ENCODE peak calls at places on chromosomes 1 and 21, in nine cellular contexts. J is adrenal gland, Q is IMR-90, N is A673, P is endodermal cell, Z is neuronal stem cell, D is K562, R is HCT116, L is psoas muscle. F is an unnamed sample.

GRCh38 chr1:26535201-26535600 is 5.6 kb downstream of the RPS6KA1 start:
- DNase-seq in J (no peak), Q (no peak), N (no peak), P (no peak), Z (no peak), D (no peak), R (no peak), L (no peak), F (peak; percentile 85)

GRCh38 chr1:235646463-235646862 is 3.1 kb downstream of the GNG4 start:
- DNase-seq in J (no peak), Q (no peak), N (no peak), P (no peak), Z (no peak), D (no peak), R (no peak), L (no peak), F (no peak)

GRCh38 chr1:161962094-161962887 is 61.4 kb downstream of the OLFML2B start:
- DNase-seq in J (no peak), Q (peak; percentile 87), N (peak; percentile 86), P (peak; percentile 35), Z (no peak), D (no peak), R (peak; percentile 7), L (no peak), F (peak; percentile 29)

GRCh38 chr1:113074237-113074636 is 1.2 kb downstream of the LRIG2 start:
- DNase-seq in J (no peak), Q (no peak), N (peak; percentile 18), P (no peak), Z (no peak), D (no peak), R (no peak), L (no peak), F (no peak)

GRCh38 chr1:182143825-182144661 is 82.5 kb upstream of the ZNF648 start:
- DNase-seq in J (peak; percentile 51), Q (peak; percentile 45), N (no peak), P (peak; percentile 66), Z (peak; percentile 38), D (peak; percentile 24), R (no peak), L (peak; percentile 86), F (peak; percentile 81)

GRCh38 chr1:11492235-11492634 is 13.3 kb downstream of the DISP3 start:
- DNase-seq in J (no peak), Q (no peak), N (no peak), P (no peak), Z (no peak), D (no peak), R (no peak), L (no peak), F (no peak)

GRCh38 chr1:53465023-53465957 is 6.1 kb downstream of the DMRTB1 start:
- DNase-seq in J (no peak), Q (no peak), N (no peak), P (peak; percentile 47), Z (no peak), D (no peak), R (no peak), L (no peak), F (no peak)

GRCh38 chr1:45589861-45590260 is 6.0 kb downstream of the NASP start:
- DNase-seq in J (no peak), Q (no peak), N (no peak), P (no peak), Z (no peak), D (no peak), R (no peak), L (no peak), F (no peak)

GRCh38 chr1:71093938-71094337 is 13.1 kb upstream of the ZRANB2 start:
- DNase-seq in J (no peak), Q (peak; percentile 45), N (peak; percentile 38), P (no peak), Z (no peak), D (peak; percentile 15), R (no peak), L (no peak), F (no peak)

GRCh38 chr1:28928306-28928987 is 14.1 kb downstream of the EPB41 start:
- DNase-seq in J (no peak), Q (no peak), N (peak; percentile 30), P (no peak), Z (no peak), D (no peak), R (no peak), L (no peak), F (no peak)

DNA sequence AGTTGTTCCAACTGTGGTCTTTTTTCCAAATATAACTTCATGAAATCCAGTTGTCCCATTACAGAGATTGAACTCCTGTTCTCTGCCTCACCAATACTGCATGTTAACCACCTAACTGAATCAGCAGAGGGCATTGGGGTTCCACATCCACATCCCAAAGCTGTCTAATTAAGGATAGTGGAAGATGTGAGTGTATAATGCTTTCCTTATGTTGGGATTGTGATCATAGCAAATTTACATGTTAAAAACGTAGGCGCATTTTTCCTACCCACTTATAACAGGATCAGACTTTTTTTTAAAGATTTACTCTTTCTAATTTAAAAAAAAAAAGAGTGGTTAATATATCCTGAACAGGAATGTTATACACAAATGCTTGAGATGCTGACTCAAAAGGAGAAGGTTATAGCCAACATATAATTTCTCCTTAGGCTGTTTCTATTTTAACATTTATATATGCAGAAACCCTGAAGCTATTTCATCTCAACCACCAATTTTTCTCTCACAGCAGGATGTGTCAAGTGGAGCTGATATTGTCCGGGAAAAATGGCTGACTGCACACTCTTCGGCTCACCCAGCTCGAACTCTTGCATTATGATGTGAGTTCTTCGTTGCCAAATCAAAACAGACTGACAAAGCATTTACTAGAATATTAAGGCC is 40.3 kb downstream of the RGS5 start:
- DNase-seq in J (no peak), Q (peak; percentile 70), N (peak; percentile 68), P (no peak), Z (no peak), D (no peak), R (no peak), L (no peak), F (no peak)
- H3K36me3 ChIP-seq in J (no peaks in the 10 kb centered on the region), Q (no peaks in the 10 kb centered on the region), N (no peaks in the 10 kb centered on the region), P (peaks cover 79% of the 10 kb centered on the region), Z (no peaks in the 10 kb centered on the region), D (no peaks in the 10 kb centered on the region), R (no peaks in the 10 kb centered on the region), L (no peaks in the 10 kb centered on the region), F (no peaks in the 10 kb centered on the region)

DNA sequence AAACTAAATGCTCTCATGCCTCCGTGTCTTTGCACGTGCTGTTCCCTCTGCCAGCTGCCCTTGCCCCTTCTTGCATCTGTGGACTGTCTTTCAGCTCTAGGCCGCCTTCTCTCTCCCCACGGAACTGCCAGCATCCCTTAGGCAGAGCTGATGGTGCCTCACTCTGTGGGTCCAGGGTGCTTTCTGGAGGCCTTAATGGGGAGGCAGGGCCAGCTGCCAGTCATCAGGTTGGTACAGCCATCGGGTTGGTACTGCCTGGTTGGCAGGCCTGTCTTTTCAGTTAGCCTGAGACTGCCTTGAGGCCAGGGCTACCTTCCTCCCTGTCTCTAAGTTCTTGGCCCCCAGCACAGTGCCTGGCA is 61.4 kb upstream of the TARBP1 start:
- DNase-seq in J (no peak), Q (no peak), N (no peak), P (no peak), Z (no peak), D (no peak), R (no peak), L (no peak), F (no peak)
- H3K4me1 ChIP-seq in J (peaks cover 51% of the 10 kb centered on the region), Q (peaks cover 24% of the 10 kb centered on the region), N (peaks cover 39% of the 10 kb centered on the region), P (peaks cover 4% of the 10 kb centered on the region), Z (peaks cover 51% of the 10 kb centered on the region), D (peaks cover 20% of the 10 kb centered on the region), R (peaks cover 13% of the 10 kb centered on the region), L (peaks cover 93% of the 10 kb centered on the region), F (peaks cover 21% of the 10 kb centered on the region)

GRCh38 chr1:205714906-205715246 is 34.6 kb upstream of the SLC45A3 start:
- DNase-seq in J (no peak), Q (no peak), N (no peak), P (no peak), Z (no peak), D (no peak), R (no peak), L (no peak), F (no peak)
- H3K36me3 ChIP-seq in J (no peaks in the 10 kb centered on the region), Q (peaks cover 19% of the 10 kb centered on the region), N (peaks cover 81% of the 10 kb centered on the region), P (peaks cover 90% of the 10 kb centered on the region), Z (peaks cover 19% of the 10 kb centered on the region), D (peaks cover 68% of the 10 kb centered on the region), R (peaks cover 43% of the 10 kb centered on the region), L (peaks cover 8% of the 10 kb centered on the region), F (peaks cover 63% of the 10 kb centered on the region)

GRCh38 chr1:19463204-19463803 is 22.0 kb downstream of the CAPZB start:
- DNase-seq in J (no peak), Q (no peak), N (no peak), P (peak; percentile 39), Z (no peak), D (no peak), R (no peak), L (no peak), F (no peak)
- H3K4me1 ChIP-seq in J (peaks cover 88% of the 10 kb centered on the region), Q (peaks cover 24% of the 10 kb centered on the region), N (peaks cover 49% of the 10 kb centered on the region), P (peaks cover 8% of the 10 kb centered on the region), Z (peaks cover 7% of the 10 kb centered on the region), D (peaks cover 18% of the 10 kb centered on the region), R (peaks cover 6% of the 10 kb centered on the region), L (peaks cover 67% of the 10 kb centered on the region), F (no peaks in the 10 kb centered on the region)

DNA sequence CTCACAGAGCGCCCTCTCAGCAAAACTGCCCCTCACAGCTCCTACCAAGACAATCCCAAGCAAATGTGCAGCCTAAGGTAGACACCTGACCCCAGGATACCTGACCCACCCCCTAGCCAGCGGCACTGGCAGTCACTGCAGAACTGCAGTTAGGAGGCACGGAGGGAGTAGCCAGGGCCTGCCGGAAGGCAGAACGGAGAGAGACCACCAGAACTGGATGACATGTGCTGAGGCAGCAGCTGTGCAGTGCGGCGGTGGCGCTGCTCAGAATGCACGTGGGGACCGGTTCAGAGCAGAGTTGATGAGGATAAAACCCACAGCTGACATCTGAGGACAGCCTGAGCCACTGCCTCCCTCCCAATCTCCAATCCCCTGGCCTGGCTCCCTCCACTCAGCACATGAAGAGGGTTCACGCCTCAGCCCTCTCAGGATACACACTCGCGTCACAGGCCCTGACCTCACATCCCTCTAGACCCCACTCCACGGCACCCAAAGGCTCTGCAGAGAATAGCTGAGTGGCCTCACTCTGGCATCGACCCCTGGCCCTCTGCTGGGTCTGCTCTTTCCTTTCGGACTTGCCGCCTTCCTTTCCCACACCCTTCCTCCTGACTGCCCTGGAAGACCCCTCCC is 29.6 kb downstream of the UBE2G2 start:
- DNase-seq in J (no peak), Q (no peak), N (no peak), P (no peak), Z (no peak), D (no peak), R (no peak), L (no peak), F (no peak)
- H3K36me3 ChIP-seq in J (no peaks in the 10 kb centered on the region), Q (peaks cover 49% of the 10 kb centered on the region), N (peaks cover 76% of the 10 kb centered on the region), P (peaks cover 60% of the 10 kb centered on the region), Z (peaks cover 36% of the 10 kb centered on the region), D (peaks cover 84% of the 10 kb centered on the region), R (peaks cover 37% of the 10 kb centered on the region), L (peaks cover 9% of the 10 kb centered on the region), F (peaks cover 52% of the 10 kb centered on the region)